ENCODE peak calls at places on chromosome 4, in five cellular contexts. I, R, A, U and F are unnamed samples.

GRCh38 chr4:111228874-111229273 is 606.0 kb upstream of the PITX2 start:
- DNase-seq in I (no peak), R (no peak), A (no peak), U (no peak), F (no peak)

GRCh38 chr4:154503598-154503997 is 12.0 kb upstream of the DCHS2 start:
- DNase-seq in I (peak; percentile 31), R (peak; percentile 38), A (peak; percentile 17), U (no peak), F (peak; percentile 2)

GRCh38 chr4:74104145-74104544 is 5.2 kb upstream of the CXCL2 start:
- DNase-seq in I (peak; percentile 79), R (no peak), A (peak; percentile 14), U (no peak), F (peak; percentile 61)

GRCh38 chr4:118288097-118288496 is 64.7 kb downstream of the PRSS12 start:
- DNase-seq in I (no peak), R (no peak), A (peak; percentile 90), U (no peak), F (no peak)

GRCh38 chr4:140186651-140187315 is 32.8 kb upstream of the MAML3 start:
- DNase-seq in I (peak; percentile 73), R (no peak), A (peak; percentile 58), U (no peak), F (peak; percentile 93)

GRCh38 chr4:3689576-3690551 is 76.3 kb upstream of the ADRA2C start:
- DNase-seq in I (no peak), R (no peak), A (no peak), U (no peak), F (no peak)

GRCh38 chr4:181835348-181835747 is 407.9 kb upstream of the TENM3 start:
- DNase-seq in I (no peak), R (no peak), A (no peak), U (no peak), F (no peak)

GRCh38 chr4:173910911-173911310 is 372.6 kb downstream of the FBXO8 start:
- DNase-seq in I (no peak), R (no peak), A (no peak), U (no peak), F (no peak)

GRCh38 chr4:145934434-145935047 is 4.1 kb downstream of the ZNF827 start:
- DNase-seq in I (no peak), R (peak; percentile 39), A (no peak), U (no peak), F (peak; percentile 28)

GRCh38 chr4:169080970-169081369 is 70.9 kb upstream of the CBR4 start:
- DNase-seq in I (peak; percentile 92), R (peak; percentile 1), A (peak; percentile 90), U (no peak), F (no peak)
- H3K27ac ChIP-seq in I (no peak overlapping the region), R (no peak overlapping the region), A (no peak overlapping the region), U (no peak overlapping the region), F (no peak overlapping the region)

GRCh38 chr4:164880489-164881262 is 3.7 kb downstream of the APELA start:
- DNase-seq in I (no peak), R (no peak), A (no peak), U (no peak), F (no peak)

GRCh38 chr4:164871673-164872072 is 5.3 kb upstream of the APELA start:
- DNase-seq in I (no peak), R (no peak), A (no peak), U (no peak), F (no peak)

GRCh38 chr4:164876680-164877324 is at the start of gene APELA:
- DNase-seq in I (no peak), R (no peak), A (no peak), U (no peak), F (peak; percentile 2)

GRCh38 chr4:164872481-164872880 is 4.5 kb upstream of the APELA start:
- DNase-seq in I (no peak), R (no peak), A (no peak), U (no peak), F (no peak)

GRCh38 chr4:164874791-164875190 is 2.2 kb upstream of the APELA start:
- DNase-seq in I (no peak), R (no peak), A (no peak), U (no peak), F (no peak)
- H3K4me3 ChIP-seq in I (no peak overlapping the region), R (no peak overlapping the region), A (no peak overlapping the region), U (no peak overlapping the region), F (no peak overlapping the region)

GRCh38 chr4:1624519-1624910 is 59.6 kb downstream of the FAM53A start:
- DNase-seq in I (no peak), R (no peak), A (no peak), U (no peak), F (no peak)
- H3K4me1 ChIP-seq in I (no peaks in the 10 kb centered on the region), R (no peaks in the 10 kb centered on the region), A (no peaks in the 10 kb centered on the region), U (no peaks in the 10 kb centered on the region), F (no peaks in the 10 kb centered on the region)

GRCh38 chr4:169650227-169650936 is 30.0 kb downstream of the CLCN3 start:
- DNase-seq in I (no peak), R (no peak), A (no peak), U (no peak), F (peak; percentile 16)
- H3K27ac ChIP-seq in I (peak overlapping the region; percentile 91), R (no peak overlapping the region), A (no peak overlapping the region), U (no peak overlapping the region), F (no peak overlapping the region)

DNA sequence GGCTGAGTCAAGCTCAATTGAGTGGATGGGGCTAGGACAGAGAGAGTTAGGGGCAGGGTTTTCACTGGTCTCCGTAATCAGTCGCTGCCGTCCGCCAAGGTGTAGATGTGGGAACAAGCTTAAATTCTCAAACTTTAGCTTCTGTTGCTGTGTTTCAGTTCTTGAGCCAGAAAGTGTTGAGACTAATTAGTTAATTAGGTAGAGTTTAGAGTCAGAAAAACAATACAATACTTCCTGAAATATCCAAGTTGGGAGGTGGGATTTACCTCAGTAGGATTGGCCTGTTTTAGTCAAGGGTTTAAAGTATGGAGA is 1.1 kb upstream of the UBE2D3 start:
- DNase-seq in I (no peak), R (no peak), A (no peak), U (no peak), F (no peak)
- H3K4me3 ChIP-seq in I (peak overlapping the region; percentile 89), R (peak overlapping the region; percentile 89), A (peak overlapping the region; percentile 95), U (peak overlapping the region; percentile 51), F (peak overlapping the region; percentile 41)